ENCODE peak calls at places on chromosomes 6 and 20, in six cellular contexts. N, I, U, W, L and Z are unnamed samples.

GRCh38 chr20:63073051-63073737 is 66.4 kb upstream of the BHLHE23 start:
- DNase-seq in I (no peak), U (no peak), W (no peak), N (no peak), L (no peak), Z (no peak)

GRCh38 chr6:165184192-165184979 is 125.0 kb downstream of the C6orf118 start:
- DNase-seq in L (no peak), N (no peak), W (peak; percentile 66), I (no peak), U (no peak), Z (no peak)

GRCh38 chr6:25889877-25890853 is 16.1 kb upstream of the SLC17A3 start:
- DNase-seq in N (peak; percentile 22), W (peak; percentile 73), L (no peak), I (no peak), U (peak; percentile 30), Z (peak; percentile 47)

GRCh38 chr6:53347250-53347920 is 1.4 kb downstream of the ELOVL5 start:
- DNase-seq in L (peak; percentile 34), U (no peak), I (no peak), W (peak; percentile 60), N (no peak), Z (no peak)

GRCh38 chr20:9514461-9515210 is at the start of gene LAMP5:
- DNase-seq in U (no peak), N (peak; percentile 45), L (no peak), I (no peak), W (peak; percentile 4), Z (no peak)

GRCh38 chr20:61673152-61673551 is 392.5 kb downstream of the TAF4 start:
- DNase-seq in L (no peak), N (no peak), I (no peak), W (no peak), U (no peak), Z (no peak)

GRCh38 chr20:3173582-3174441 is 463 bp upstream of the LZTS3 start:
- DNase-seq in U (peak; percentile 94), N (peak; percentile 95), I (peak; percentile 82), W (peak; percentile 75), L (peak; percentile 99), Z (peak; percentile 91)

GRCh38 chr20:19909696-19910095 is 107.5 kb upstream of the NAA20 start:
- DNase-seq in U (no peak), L (no peak), W (peak; percentile 63), I (no peak), N (no peak), Z (no peak)

GRCh38 chr6:109790131-109790530 is 99.0 kb downstream of the FIG4 start:
- DNase-seq in W (peak; percentile 58), N (no peak), L (no peak), I (no peak), U (no peak), Z (peak; percentile 22)

GRCh38 chr6:121055572-121056163 is 278.6 kb downstream of the TBC1D32 start:
- DNase-seq in I (no peak), N (no peak), U (peak; percentile 42), W (peak; percentile 69), L (peak; percentile 32), Z (peak; percentile 35)

GRCh38 chr6:43833223-43833995 is 63.4 kb downstream of the VEGFA start:
- DNase-seq in I (no peak), L (no peak), N (peak; percentile 34), W (no peak), U (no peak), Z (no peak)

GRCh38 chr6:135052939-135053338 is 1.7 kb downstream of the HBS1L start:
- DNase-seq in L (no peak), W (no peak), U (no peak), N (no peak), I (no peak), Z (no peak)

GRCh38 chr6:165695736-165696515 is 32.9 kb upstream of the PDE10A start:
- DNase-seq in W (peak; percentile 16), U (no peak), N (no peak), L (no peak), I (no peak), Z (no peak)

GRCh38 chr20:208937-209566 is 18.0 kb upstream of the DEFB129 start:
- DNase-seq in L (peak; percentile 41), N (no peak), I (no peak), W (peak; percentile 83), U (peak; percentile 34), Z (peak; percentile 53)

GRCh38 chr6:132365319-132365907 is 35.9 kb downstream of the MOXD1 start:
- DNase-seq in L (peak; percentile 67), I (no peak), W (no peak), N (no peak), U (no peak), Z (no peak)

GRCh38 chr20:5947276-5947675 is 3.1 kb downstream of the TRMT6 start:
- DNase-seq in L (no peak), W (no peak), N (no peak), I (no peak), U (peak; percentile 13), Z (no peak)

GRCh38 chr6:96520039-96520850 is 1.4 kb upstream of the UFL1 start:
- DNase-seq in U (peak; percentile 13), L (no peak), N (no peak), W (peak; percentile 45), I (no peak), Z (no peak)

GRCh38 chr6:33416386-33417126 is 1.4 kb downstream of the CUTA start:
- DNase-seq in I (no peak), N (no peak), W (no peak), U (no peak), L (no peak), Z (no peak)

GRCh38 chr6:50021894-50022293 is at the start of gene DEFB110:
- DNase-seq in N (no peak), L (no peak), I (no peak), W (no peak), U (no peak), Z (no peak)

GRCh38 chr20:37711987-37712961 is 18.4 kb downstream of the CTNNBL1 start:
- DNase-seq in W (no peak), L (no peak), U (no peak), I (no peak), N (no peak), Z (no peak)

GRCh38 chr6:3284436-3284876 is 25.7 kb downstream of the PSMG4 start:
- DNase-seq in L (no peak), U (no peak), W (no peak), N (no peak), I (no peak), Z (no peak)

GRCh38 chr20:44471481-44471882 is 4.2 kb upstream of the TTPAL start:
- DNase-seq in L (no peak), W (peak; percentile 71), N (no peak), U (peak; percentile 51), I (no peak), Z (peak; percentile 71)